ENCODE peak calls at places on chromosomes 6 and 20, in eight cellular contexts. E, H, P, F, V, Q, O and I are unnamed samples.

GRCh38 chr6:13370623-13371022 is 42.3 kb upstream of the TBC1D7 start:
- DNase-seq in E (no peak), F (no peak), H (no peak), V (no peak), P (no peak), O (no peak), Q (no peak), I (no peak)

GRCh38 chr6:32868257-32868788 is 14.3 kb downstream of the PSMB9 start:
- DNase-seq in V (peak; percentile 92), Q (peak; percentile 88), O (peak; percentile 89), P (peak; percentile 84), E (peak; percentile 85), H (peak; percentile 80), F (peak; percentile 63), I (peak; percentile 48)

GRCh38 chr6:84074988-84075781 is 41.6 kb downstream of the MRAP2 start:
- DNase-seq in E (no peak), Q (peak; percentile 18), F (peak; percentile 1), P (no peak), O (no peak), H (no peak), V (no peak), I (no peak)

GRCh38 chr20:32153156-32153665 is 43.7 kb downstream of the TM9SF4 start:
- DNase-seq in O (no peak), H (no peak), V (peak; percentile 13), P (no peak), E (no peak), Q (no peak), F (no peak), I (no peak)

GRCh38 chr6:65745614-65746013 is 38.6 kb upstream of the EYS start:
- DNase-seq in H (no peak), F (no peak), V (no peak), P (no peak), E (no peak), O (no peak), Q (no peak), I (no peak)

GRCh38 chr6:56359201-56359899 is 112.0 kb upstream of the COL21A1 start:
- DNase-seq in F (peak; percentile 68), Q (peak; percentile 81), P (peak; percentile 48), O (peak; percentile 85), E (peak; percentile 58), H (peak; percentile 73), V (peak; percentile 76), I (peak; percentile 38)

GRCh38 chr20:56200456-56200855 is 48.1 kb upstream of the MC3R start:
- DNase-seq in V (no peak), E (no peak), P (no peak), H (no peak), O (no peak), F (peak; percentile 48), Q (no peak), I (no peak)

GRCh38 chr20:57582432-57583288 is 21.8 kb downstream of the PCK1 start:
- DNase-seq in Q (peak; percentile 77), E (no peak), P (no peak), V (peak; percentile 80), H (no peak), F (peak; percentile 24), O (peak; percentile 49), I (no peak)

GRCh38 chr20:16123623-16124022 is 449.6 kb downstream of the KIF16B start:
- DNase-seq in E (no peak), P (no peak), H (no peak), Q (no peak), V (no peak), F (no peak), O (no peak), I (no peak)

GRCh38 chr6:35058041-35058675 is 83.0 kb downstream of the TCP11 start:
- DNase-seq in H (no peak), Q (no peak), P (no peak), O (no peak), E (peak; percentile 68), F (no peak), V (no peak), I (no peak)

GRCh38 chr20:47717421-47717820 is 67.9 kb downstream of the SULF2 start:
- DNase-seq in Q (no peak), P (no peak), V (no peak), O (no peak), H (no peak), F (no peak), E (no peak), I (no peak)

GRCh38 chr6:136962661-136963060 is 40.6 kb downstream of the SLC35D3 start:
- DNase-seq in H (no peak), F (no peak), Q (no peak), V (no peak), P (no peak), O (peak; percentile 10), E (peak; percentile 66), I (no peak)

GRCh38 chr6:3383525-3383924 is 73.3 kb downstream of the SLC22A23 start:
- DNase-seq in Q (no peak), H (peak; percentile 56), E (no peak), P (no peak), F (peak; percentile 24), V (no peak), O (peak; percentile 28), I (no peak)

GRCh38 chr6:3139090-3139903 is 18.0 kb downstream of the TUBB2A start:
- DNase-seq in V (peak; percentile 71), Q (no peak), F (peak; percentile 36), E (peak; percentile 77), O (no peak), P (no peak), H (peak; percentile 43), I (no peak)

GRCh38 chr20:2652724-2653510 is 485 bp downstream of the NOP56 start:
- DNase-seq in F (no peak), V (no peak), Q (no peak), E (no peak), P (peak; percentile 23), O (peak; percentile 80), H (peak; percentile 53), I (no peak)

GRCh38 chr6:118939683-118940082 is 4.7 kb upstream of the MCM9 start:
- DNase-seq in P (no peak), Q (no peak), V (no peak), E (peak; percentile 53), F (no peak), H (no peak), O (peak; percentile 36), I (no peak)

GRCh38 chr6:151036869-151037680 is 171.6 kb downstream of the MTHFD1L start:
- DNase-seq in Q (no peak), H (no peak), F (no peak), P (no peak), V (no peak), E (no peak), O (no peak), I (no peak)

GRCh38 chr6:112468359-112468758 is 121.2 kb downstream of the RFPL4B start:
- DNase-seq in V (no peak), O (no peak), F (peak; percentile 1), E (no peak), H (no peak), P (no peak), Q (no peak), I (no peak)

GRCh38 chr20:24771651-24772061 is 177.4 kb upstream of the CST7 start:
- DNase-seq in O (no peak), F (no peak), Q (peak; percentile 2), H (no peak), V (no peak), P (no peak), E (no peak), I (no peak)

GRCh38 chr6:12585497-12585958 is 131.0 kb upstream of the PHACTR1 start:
- DNase-seq in H (no peak), P (no peak), F (no peak), V (no peak), O (no peak), Q (no peak), E (peak; percentile 45), I (no peak)

GRCh38 chr6:72966628-72967280 is 258.5 kb downstream of the KHDC1L start:
- DNase-seq in V (no peak), H (no peak), O (no peak), P (no peak), Q (no peak), F (no peak), E (no peak), I (no peak)

GRCh38 chr6:25503686-25504085 is 148.3 kb upstream of the SCGN start:
- DNase-seq in E (no peak), O (no peak), V (no peak), P (no peak), F (no peak), Q (no peak), H (no peak), I (no peak)

GRCh38 chr6:155287762-155288161 is 23.9 kb downstream of the CLDN20 start:
- DNase-seq in Q (no peak), F (no peak), P (no peak), V (no peak), E (no peak), H (no peak), O (no peak), I (no peak)

GRCh38 chr6:150269857-150270223 is 99.0 kb upstream of the IYD start:
- DNase-seq in E (no peak), F (peak; percentile 62), O (no peak), V (no peak), H (no peak), P (no peak), Q (no peak), I (peak; percentile 26)

GRCh38 chr6:30942338-30943060 is 1.7 kb downstream of the MUCL3 start:
- DNase-seq in O (peak; percentile 21), Q (peak; percentile 65), F (peak; percentile 87), P (no peak), V (peak; percentile 89), E (peak; percentile 82), H (peak; percentile 59), I (no peak)

GRCh38 chr6:167272618-167273379 is 18.3 kb upstream of the UNC93A start:
- DNase-seq in P (no peak), F (no peak), V (no peak), E (no peak), O (no peak), Q (no peak), H (no peak), I (no peak)

GRCh38 chr6:30885999-30886896 is 1.9 kb downstream of the DDR1 start:
- DNase-seq in E (peak; percentile 66), O (peak; percentile 74), F (peak; percentile 87), V (peak; percentile 72), P (no peak), H (peak; percentile 78), Q (peak; percentile 78), I (peak; percentile 77)

GRCh38 chr20:16352321-16352720 is 220.9 kb downstream of the KIF16B start:
- DNase-seq in E (no peak), F (no peak), Q (no peak), H (no peak), P (no peak), O (no peak), V (no peak), I (no peak)

GRCh38 chr6:138157986-138158638 is 3.6 kb upstream of the ARFGEF3 start:
- DNase-seq in H (no peak), O (no peak), P (no peak), F (no peak), E (no peak), Q (no peak), V (no peak), I (no peak)

GRCh38 chr6:109469591-109470189 is 13.3 kb downstream of the ZBTB24 start:
- DNase-seq in Q (no peak), V (no peak), E (no peak), H (no peak), F (no peak), P (no peak), O (no peak), I (no peak)

GRCh38 chr20:62741191-62741676 is 32.6 kb downstream of the NTSR1 start:
- DNase-seq in P (no peak), F (no peak), O (no peak), Q (no peak), H (no peak), V (no peak), E (peak; percentile 6), I (no peak)

GRCh38 chr20:49448917-49449316 is 33.6 kb downstream of the KCNB1 start:
- DNase-seq in O (no peak), V (no peak), H (no peak), Q (no peak), P (no peak), F (peak; percentile 34), E (no peak), I (no peak)

GRCh38 chr20:51159303-51159702 is 136.4 kb upstream of the KCNG1 start:
- DNase-seq in V (no peak), P (no peak), E (no peak), F (no peak), H (no peak), Q (no peak), O (no peak), I (no peak)

GRCh38 chr6:168148231-168148849 is 69.3 kb upstream of the FRMD1 start:
- DNase-seq in F (no peak), E (no peak), O (no peak), V (no peak), H (no peak), Q (no peak), P (no peak), I (no peak)